ENCODE peak calls at places on chromosomes 12 and 14, in four cellular contexts. J is K562, Z is WTC11, B is HEK293T. D is an unnamed sample.

GRCh38 chr12:57171668-57172067 is 24.2 kb upstream of the LRP1-AS start:
- DNase-seq in J (no peak), Z (no peak), B (no peak), D (no peak)

GRCh38 chr14:54893151-54893760 is 9.4 kb downstream of the GCH1 start:
- DNase-seq in J (peak; percentile 34), Z (no peak), B (peak; percentile 38), D (peak; percentile 50)

GRCh38 chr12:49295087-49296001 is at the start of gene PRPH:
- DNase-seq in J (no peak), Z (peak; percentile 49), B (no peak), D (no peak)

GRCh38 chr12:104888892-104889291 is 69.2 kb downstream of the SLC41A2 start:
- DNase-seq in J (no peak), Z (no peak), B (no peak), D (no peak)

GRCh38 chr14:69327507-69327906 is 67.5 kb downstream of the GALNT16 start:
- DNase-seq in J (no peak), Z (peak; percentile 4), B (no peak), D (no peak)

GRCh38 chr12:49276304-49277290 is 11.7 kb downstream of the TUBA1C start:
- DNase-seq in J (no peak), Z (no peak), B (no peak), D (no peak)

GRCh38 chr12:107503851-107504502 is 181.6 kb upstream of the PWP1 start:
- DNase-seq in J (no peak), Z (no peak), B (no peak), D (no peak)

GRCh38 chr12:54051081-54051912 is 2.3 kb upstream of the HOXC4 start:
- DNase-seq in J (no peak), Z (peak; percentile 41), B (no peak), D (no peak)

GRCh38 chr12:53862831-53863230 is 75.8 kb upstream of the HOXC13 start:
- DNase-seq in J (no peak), Z (no peak), B (no peak), D (no peak)

GRCh38 chr12:46468159-46468558 is 95.6 kb upstream of the SLC38A2 start:
- DNase-seq in J (no peak), Z (no peak), B (no peak), D (no peak)
- TF ChIP-seq ELF4 in J (no peak), Z (no peak), B (no peak), D (no peak)

DNA sequence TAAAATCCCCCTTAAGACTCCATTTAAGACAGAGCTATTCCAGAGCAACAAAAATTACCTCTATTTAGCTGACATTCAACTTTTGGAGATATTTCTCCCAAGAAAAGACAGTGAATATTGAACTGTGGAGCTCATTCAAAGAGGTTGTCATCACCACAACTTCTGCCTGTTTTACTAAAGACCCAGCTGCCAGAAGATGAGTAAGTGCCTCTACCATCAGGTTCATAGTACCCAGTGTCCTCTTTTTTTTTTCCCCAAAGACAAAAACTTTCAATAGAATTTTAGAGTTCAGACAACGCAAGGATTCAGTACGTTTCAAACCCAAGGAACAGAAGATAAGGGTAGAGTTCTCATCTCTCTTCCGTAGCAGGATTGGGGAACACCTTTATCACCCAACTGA is 461.3 kb downstream of the BCAT1 start:
- DNase-seq in J (no peak), Z (no peak), B (no peak), D (no peak)
- TF ChIP-seq ELF4 in J (no peak), Z (no peak), B (no peak), D (no peak)

GRCh38 chr12:6960291-6961277 is 9.4 kb downstream of the PTPN6 start:
- DNase-seq in J (no peak), Z (no peak), B (no peak), D (no peak)
- TF ChIP-seq ELF4 in J (no peak), Z (no peak), B (no peak), D (no peak)

GRCh38 chr12:131734336-131735152 is 23.7 kb downstream of the SFSWAP start:
- DNase-seq in J (no peak), Z (no peak), B (no peak), D (no peak)
- TF ChIP-seq ELF4 in J (no peak), Z (no peak), B (no peak), D (no peak)

DNA sequence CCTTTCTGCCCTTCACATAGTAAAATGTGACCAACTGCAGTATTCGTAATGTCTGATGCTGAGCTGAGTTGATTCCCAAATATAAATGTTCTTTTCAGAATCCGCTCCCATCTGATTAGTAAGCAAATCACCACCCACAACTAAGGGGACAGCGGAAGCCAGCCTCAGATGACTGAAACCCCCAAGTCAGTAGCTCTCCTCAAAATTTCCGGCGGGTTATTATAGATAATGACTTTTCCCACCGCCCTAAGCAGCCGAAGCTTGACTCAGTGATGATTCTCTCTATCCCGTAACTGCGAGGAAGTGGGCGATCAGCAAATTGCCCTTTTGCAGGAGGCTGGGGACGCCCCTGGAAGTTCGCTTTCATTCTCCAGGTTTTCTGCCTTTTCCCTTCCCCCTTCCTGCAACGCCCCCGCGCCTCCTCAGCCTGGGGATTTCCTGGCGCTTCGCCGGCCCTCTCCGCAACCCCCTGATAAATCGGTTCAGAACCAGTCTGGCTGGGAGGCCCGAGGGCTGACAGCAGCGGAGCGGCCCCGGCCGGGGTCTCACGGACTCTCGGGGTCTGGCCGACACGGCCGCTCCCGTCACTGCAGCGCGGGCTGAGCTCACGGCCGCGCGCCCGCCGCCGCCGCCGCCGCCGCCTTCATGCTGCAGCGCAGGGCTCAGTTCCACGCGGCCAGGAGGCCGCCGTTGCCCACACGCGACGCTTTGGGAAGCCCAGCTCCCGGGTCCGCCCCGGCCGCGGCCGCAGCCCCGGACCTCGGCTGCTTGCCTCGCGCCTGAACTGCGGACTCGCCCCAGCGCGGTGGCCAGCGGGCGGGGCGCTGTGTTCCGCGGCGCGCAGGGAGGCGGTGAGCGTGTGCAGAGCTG is at the start of gene LRFN5:
- DNase-seq in J (peak; percentile 5), Z (peak; percentile 68), B (peak; percentile 28), D (no peak)
- TF ChIP-seq ELF4 in J (no peak), Z (no peak), B (no peak), D (no peak)

GRCh38 chr12:34389378-34390170 is 367.3 kb downstream of the ALG10 start:
- DNase-seq in J (peak; percentile 55), Z (no peak), B (no peak), D (no peak)
- TF ChIP-seq ELF4 in J (no peak), Z (no peak), B (no peak), D (no peak)

GRCh38 chr12:89062996-89063395 is 289.3 kb downstream of the DUSP6 start:
- DNase-seq in J (no peak), Z (no peak), B (no peak), D (no peak)

GRCh38 chr12:89059061-89059460 is 293.2 kb downstream of the DUSP6 start:
- DNase-seq in J (no peak), Z (no peak), B (no peak), D (no peak)

GRCh38 chr12:89058393-89058792 is 293.9 kb downstream of the DUSP6 start:
- DNase-seq in J (no peak), Z (no peak), B (no peak), D (peak; percentile 6)

GRCh38 chr12:89060133-89060532 is 292.2 kb downstream of the DUSP6 start:
- DNase-seq in J (no peak), Z (no peak), B (no peak), D (no peak)

GRCh38 chr12:89059721-89060120 is 292.6 kb downstream of the DUSP6 start:
- DNase-seq in J (no peak), Z (no peak), B (no peak), D (no peak)
- TF ChIP-seq ELF4 in J (no peak), Z (no peak), B (no peak), D (no peak)

GRCh38 chr12:1797011-1797901 is 23.1 kb upstream of the LRTM2 start:
- DNase-seq in J (no peak), Z (peak; percentile 41), B (no peak), D (no peak)
- TF ChIP-seq ELF4 in J (no peak), Z (no peak), B (no peak), D (no peak)

DNA sequence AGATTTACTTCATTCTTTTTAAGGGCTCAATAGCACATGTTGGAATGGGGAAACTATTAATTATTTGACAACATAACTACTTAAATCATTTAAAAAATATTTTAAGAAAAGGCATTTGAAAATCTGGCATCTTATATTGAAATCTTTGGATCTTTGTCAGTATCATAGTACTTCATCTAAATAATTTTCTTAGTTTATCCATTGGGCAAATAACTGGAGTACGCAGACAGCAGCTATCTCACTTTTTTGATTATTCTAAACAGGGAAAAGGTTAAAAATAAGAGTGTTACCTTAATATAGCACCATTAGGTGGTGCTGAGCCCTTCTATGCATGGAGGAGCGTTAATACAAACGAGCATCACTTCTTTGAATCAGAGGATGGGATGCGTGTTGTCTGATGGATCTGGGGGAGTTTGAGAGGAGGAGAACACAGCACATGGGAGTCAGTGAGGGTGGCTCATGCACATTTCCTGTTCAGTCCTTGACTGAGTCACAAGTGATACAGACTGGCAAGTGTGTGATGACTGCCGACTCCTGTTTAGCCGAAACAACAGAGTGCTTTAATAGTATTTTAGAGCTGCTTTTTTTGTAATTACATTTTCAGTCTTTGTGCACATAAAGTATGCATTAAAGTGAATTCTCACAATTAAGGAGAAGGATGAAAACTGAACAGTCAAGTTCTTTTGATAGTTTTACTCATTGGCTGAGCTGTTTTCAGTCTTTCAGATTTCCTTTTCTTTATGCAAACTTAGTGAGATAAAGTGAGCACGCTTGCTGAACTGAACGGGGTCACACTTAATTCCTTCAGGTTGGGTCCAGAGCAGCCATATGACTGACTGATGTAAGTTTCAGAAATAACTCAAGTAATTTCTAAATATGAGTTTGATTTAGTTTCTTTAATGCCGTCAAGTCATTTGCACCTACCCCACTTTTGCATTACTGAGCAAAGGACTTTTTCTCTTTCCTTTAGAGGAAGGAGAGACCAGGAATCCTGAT is 92.7 kb downstream of the DIP2B start:
- DNase-seq in J (no peak), Z (no peak), B (no peak), D (no peak)
- TF ChIP-seq ELF4 in J (no peak), Z (no peak), B (no peak), D (no peak)

D was measured in HepG2.